ENCODE peak calls at places on chromosomes 12 and 14, in ten cellular contexts. One of them, this sample, is unnamed.

GRCh38 chr14:67579040-67579439 is 21.0 kb downstream of the PIGH start:
- DNase-seq in PC-3: no peak
- DNase-seq in upper lobe of left lung: no peak
- DNase-seq in SK-N-SH: no peak
- DNase-seq in CD8-positive, alpha-beta T cell: no peak
- DNase-seq in IMR-90: no peak
- DNase-seq in sigmoid colon: peak
- DNase-seq in breast epithelium: no peak
- DNase-seq in H1: no peak
- DNase-seq in ovary: no peak
- DNase-seq in this sample: no peak

GRCh38 chr14:96098309-96098998 is 59.3 kb downstream of the C14orf132 start:
- DNase-seq in PC-3: peak
- DNase-seq in upper lobe of left lung: peak
- DNase-seq in SK-N-SH: peak
- DNase-seq in CD8-positive, alpha-beta T cell: no peak
- DNase-seq in IMR-90: peak
- DNase-seq in sigmoid colon: no peak
- DNase-seq in breast epithelium: no peak
- DNase-seq in H1: peak
- DNase-seq in ovary: no peak
- DNase-seq in this sample: peak

GRCh38 chr12:64452559-64453329 is 824 bp downstream of the TBK1 start:
- DNase-seq in PC-3: peak
- DNase-seq in upper lobe of left lung: peak
- DNase-seq in SK-N-SH: peak
- DNase-seq in CD8-positive, alpha-beta T cell: no peak
- DNase-seq in IMR-90: peak
- DNase-seq in sigmoid colon: no peak
- DNase-seq in breast epithelium: no peak
- DNase-seq in H1: no peak
- DNase-seq in ovary: no peak
- DNase-seq in this sample: no peak

GRCh38 chr14:76227450-76228050 is 75.8 kb downstream of the GPATCH2L start:
- DNase-seq in PC-3: peak
- DNase-seq in upper lobe of left lung: no peak
- DNase-seq in SK-N-SH: no peak
- DNase-seq in CD8-positive, alpha-beta T cell: no peak
- DNase-seq in IMR-90: peak
- DNase-seq in sigmoid colon: no peak
- DNase-seq in breast epithelium: no peak
- DNase-seq in H1: no peak
- DNase-seq in ovary: no peak
- DNase-seq in this sample: no peak

GRCh38 chr12:234891-235415 is 21.0 kb upstream of the SLC6A12 start:
- DNase-seq in PC-3: no peak
- DNase-seq in upper lobe of left lung: no peak
- DNase-seq in SK-N-SH: no peak
- DNase-seq in CD8-positive, alpha-beta T cell: no peak
- DNase-seq in IMR-90: no peak
- DNase-seq in sigmoid colon: no peak
- DNase-seq in breast epithelium: peak
- DNase-seq in H1: no peak
- DNase-seq in ovary: no peak
- DNase-seq in this sample: peak

GRCh38 chr12:123231931-123232330 is 1.0 kb downstream of the MPHOSPH9 start:
- DNase-seq in PC-3: no peak
- DNase-seq in upper lobe of left lung: no peak
- DNase-seq in SK-N-SH: no peak
- DNase-seq in CD8-positive, alpha-beta T cell: no peak
- DNase-seq in IMR-90: no peak
- DNase-seq in sigmoid colon: no peak
- DNase-seq in breast epithelium: no peak
- DNase-seq in H1: no peak
- DNase-seq in ovary: no peak
- DNase-seq in this sample: no peak

GRCh38 chr14:65222434-65222833 is 120.1 kb upstream of the MAX start:
- DNase-seq in PC-3: peak
- DNase-seq in upper lobe of left lung: peak
- DNase-seq in SK-N-SH: peak
- DNase-seq in CD8-positive, alpha-beta T cell: peak
- DNase-seq in IMR-90: peak
- DNase-seq in sigmoid colon: no peak
- DNase-seq in breast epithelium: no peak
- DNase-seq in H1: peak
- DNase-seq in ovary: no peak
- DNase-seq in this sample: no peak

GRCh38 chr12:11861864-11862600 is 208.7 kb upstream of the BCL2L14 start:
- DNase-seq in PC-3: no peak
- DNase-seq in upper lobe of left lung: no peak
- DNase-seq in SK-N-SH: no peak
- DNase-seq in CD8-positive, alpha-beta T cell: no peak
- DNase-seq in IMR-90: no peak
- DNase-seq in sigmoid colon: no peak
- DNase-seq in breast epithelium: no peak
- DNase-seq in H1: no peak
- DNase-seq in ovary: no peak
- DNase-seq in this sample: no peak

GRCh38 chr12:119749666-119750065 is 81.7 kb downstream of the PRKAB1 start:
- DNase-seq in PC-3: no peak
- DNase-seq in upper lobe of left lung: no peak
- DNase-seq in SK-N-SH: peak
- DNase-seq in CD8-positive, alpha-beta T cell: no peak
- DNase-seq in IMR-90: peak
- DNase-seq in sigmoid colon: no peak
- DNase-seq in breast epithelium: no peak
- DNase-seq in H1: no peak
- DNase-seq in ovary: no peak
- DNase-seq in this sample: no peak

DNA sequence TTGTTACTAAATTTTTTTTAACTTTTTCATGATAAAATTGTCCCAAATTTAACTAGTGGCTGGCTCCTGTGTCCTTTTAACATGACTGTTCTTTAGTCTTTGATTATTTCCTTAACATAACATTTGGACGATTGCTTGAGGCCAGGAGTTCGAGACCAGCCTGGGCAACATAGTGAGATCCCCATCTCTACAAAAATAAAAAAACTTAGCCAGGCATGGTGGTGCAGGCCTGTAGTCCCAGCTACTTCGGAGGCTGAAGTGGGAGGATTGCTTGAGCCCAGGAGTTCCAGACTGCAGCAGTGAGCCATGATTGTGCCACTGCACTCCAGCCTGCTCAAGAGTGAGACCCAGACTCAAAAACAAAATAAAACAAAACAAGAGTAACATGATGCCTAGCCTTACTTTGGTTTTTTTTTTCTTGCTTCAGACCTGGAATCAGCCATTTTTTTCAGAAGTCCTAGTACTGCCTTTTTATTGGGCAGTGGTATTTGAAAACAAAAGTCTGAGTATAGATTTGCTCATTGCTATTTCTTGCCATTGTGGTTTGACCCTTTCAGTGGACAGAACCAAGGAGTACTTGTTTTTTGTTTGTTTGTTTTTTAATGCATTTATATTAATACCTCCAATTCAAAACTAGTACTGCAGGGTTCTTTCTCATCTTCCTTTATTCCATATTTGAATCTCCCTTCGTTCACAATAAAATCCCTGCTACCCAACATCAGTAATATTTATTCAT is 4.8 kb downstream of the TOGARAM1 start:
- DNase-seq in PC-3: peak
- DNase-seq in upper lobe of left lung: no peak
- DNase-seq in SK-N-SH: no peak
- DNase-seq in CD8-positive, alpha-beta T cell: no peak
- DNase-seq in IMR-90: no peak
- DNase-seq in sigmoid colon: no peak
- DNase-seq in breast epithelium: no peak
- DNase-seq in H1: no peak
- DNase-seq in ovary: no peak
- DNase-seq in this sample: no peak
- H3K27ac ChIP-seq in PC-3: no peak
- H3K27ac ChIP-seq in upper lobe of left lung: no peak
- H3K27ac ChIP-seq in SK-N-SH: no peak
- H3K27ac ChIP-seq in CD8-positive, alpha-beta T cell: no peak
- H3K27ac ChIP-seq in IMR-90: no peak
- H3K27ac ChIP-seq in sigmoid colon: no peak
- H3K27ac ChIP-seq in breast epithelium: no peak
- H3K27ac ChIP-seq in H1: no peak
- H3K27ac ChIP-seq in ovary: no peak
- H3K27ac ChIP-seq in this sample: no peak

GRCh38 chr12:130688027-130688778 is 27.9 kb downstream of the RIMBP2 start:
- DNase-seq in PC-3: no peak
- DNase-seq in upper lobe of left lung: no peak
- DNase-seq in SK-N-SH: no peak
- DNase-seq in CD8-positive, alpha-beta T cell: no peak
- DNase-seq in IMR-90: no peak
- DNase-seq in sigmoid colon: no peak
- DNase-seq in breast epithelium: no peak
- DNase-seq in H1: no peak
- DNase-seq in ovary: no peak
- DNase-seq in this sample: no peak

GRCh38 chr12:130687190-130687589 is 28.9 kb downstream of the RIMBP2 start:
- DNase-seq in PC-3: no peak
- DNase-seq in upper lobe of left lung: no peak
- DNase-seq in SK-N-SH: no peak
- DNase-seq in CD8-positive, alpha-beta T cell: no peak
- DNase-seq in IMR-90: no peak
- DNase-seq in sigmoid colon: no peak
- DNase-seq in breast epithelium: no peak
- DNase-seq in H1: no peak
- DNase-seq in ovary: no peak
- DNase-seq in this sample: no peak

GRCh38 chr12:130685250-130685649 is 30.8 kb downstream of the RIMBP2 start:
- DNase-seq in PC-3: no peak
- DNase-seq in upper lobe of left lung: no peak
- DNase-seq in SK-N-SH: no peak
- DNase-seq in CD8-positive, alpha-beta T cell: no peak
- DNase-seq in IMR-90: no peak
- DNase-seq in sigmoid colon: no peak
- DNase-seq in breast epithelium: no peak
- DNase-seq in H1: no peak
- DNase-seq in ovary: no peak
- DNase-seq in this sample: no peak

GRCh38 chr12:130685850-130686249 is 30.2 kb downstream of the RIMBP2 start:
- DNase-seq in PC-3: no peak
- DNase-seq in upper lobe of left lung: no peak
- DNase-seq in SK-N-SH: peak
- DNase-seq in CD8-positive, alpha-beta T cell: no peak
- DNase-seq in IMR-90: no peak
- DNase-seq in sigmoid colon: no peak
- DNase-seq in breast epithelium: no peak
- DNase-seq in H1: no peak
- DNase-seq in ovary: no peak
- DNase-seq in this sample: no peak

GRCh38 chr12:130686511-130686981 is 29.6 kb downstream of the RIMBP2 start:
- DNase-seq in PC-3: no peak
- DNase-seq in upper lobe of left lung: no peak
- DNase-seq in SK-N-SH: no peak
- DNase-seq in CD8-positive, alpha-beta T cell: no peak
- DNase-seq in IMR-90: no peak
- DNase-seq in sigmoid colon: no peak
- DNase-seq in breast epithelium: no peak
- DNase-seq in H1: no peak
- DNase-seq in ovary: no peak
- DNase-seq in this sample: no peak
- TF ChIP-seq CTCF in PC-3: no peak
- TF ChIP-seq CTCF in upper lobe of left lung: no peak
- TF ChIP-seq CTCF in SK-N-SH: no peak
- TF ChIP-seq CTCF in CD8-positive, alpha-beta T cell: no peak
- TF ChIP-seq CTCF in IMR-90: no peak
- TF ChIP-seq CTCF in sigmoid colon: no peak
- TF ChIP-seq CTCF in breast epithelium: no peak
- TF ChIP-seq CTCF in H1: no peak
- TF ChIP-seq CTCF in ovary: no peak
- TF ChIP-seq CTCF in this sample: no peak

GRCh38 chr12:103327676-103328075 is 168.1 kb downstream of the C12orf42 start:
- DNase-seq in PC-3: no peak
- DNase-seq in upper lobe of left lung: no peak
- DNase-seq in SK-N-SH: no peak
- DNase-seq in CD8-positive, alpha-beta T cell: no peak
- DNase-seq in IMR-90: no peak
- DNase-seq in sigmoid colon: no peak
- DNase-seq in breast epithelium: no peak
- DNase-seq in H1: no peak
- DNase-seq in ovary: no peak
- DNase-seq in this sample: no peak

GRCh38 chr12:103330672-103331071 is 165.1 kb downstream of the C12orf42 start:
- DNase-seq in PC-3: no peak
- DNase-seq in upper lobe of left lung: no peak
- DNase-seq in SK-N-SH: no peak
- DNase-seq in CD8-positive, alpha-beta T cell: no peak
- DNase-seq in IMR-90: no peak
- DNase-seq in sigmoid colon: no peak
- DNase-seq in breast epithelium: no peak
- DNase-seq in H1: no peak
- DNase-seq in ovary: no peak
- DNase-seq in this sample: no peak

GRCh38 chr12:103331643-103332042 is 164.1 kb downstream of the C12orf42 start:
- DNase-seq in PC-3: no peak
- DNase-seq in upper lobe of left lung: no peak
- DNase-seq in SK-N-SH: no peak
- DNase-seq in CD8-positive, alpha-beta T cell: no peak
- DNase-seq in IMR-90: no peak
- DNase-seq in sigmoid colon: no peak
- DNase-seq in breast epithelium: no peak
- DNase-seq in H1: no peak
- DNase-seq in ovary: no peak
- DNase-seq in this sample: no peak

GRCh38 chr12:103326190-103326589 is 169.6 kb downstream of the C12orf42 start:
- DNase-seq in PC-3: peak
- DNase-seq in upper lobe of left lung: no peak
- DNase-seq in SK-N-SH: peak
- DNase-seq in CD8-positive, alpha-beta T cell: no peak
- DNase-seq in IMR-90: no peak
- DNase-seq in sigmoid colon: no peak
- DNase-seq in breast epithelium: no peak
- DNase-seq in H1: no peak
- DNase-seq in ovary: no peak
- DNase-seq in this sample: no peak
- H3K27ac ChIP-seq in PC-3: no peak
- H3K27ac ChIP-seq in upper lobe of left lung: no peak
- H3K27ac ChIP-seq in SK-N-SH: no peak
- H3K27ac ChIP-seq in CD8-positive, alpha-beta T cell: no peak
- H3K27ac ChIP-seq in IMR-90: no peak
- H3K27ac ChIP-seq in sigmoid colon: no peak
- H3K27ac ChIP-seq in breast epithelium: no peak
- H3K27ac ChIP-seq in H1: no peak
- H3K27ac ChIP-seq in ovary: no peak
- H3K27ac ChIP-seq in this sample: no peak

DNA sequence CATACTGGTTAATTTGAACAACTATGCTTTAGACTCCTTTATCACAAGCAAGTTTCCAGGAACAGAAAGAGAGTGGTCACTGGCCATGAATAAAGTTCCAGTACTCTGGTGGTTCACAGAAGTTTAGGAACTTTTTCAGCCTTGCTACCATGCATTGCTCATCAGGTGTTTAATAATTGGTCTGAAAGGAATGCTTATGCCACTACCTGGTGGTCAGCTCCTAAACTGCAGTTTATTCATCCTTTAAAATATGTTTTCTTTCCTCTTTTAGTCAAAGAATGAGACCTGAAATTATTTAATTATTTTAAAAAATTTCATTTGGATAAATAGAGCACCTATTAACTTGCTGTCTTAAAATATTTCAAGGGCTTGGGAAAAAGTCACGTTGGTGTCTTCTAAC is 260.1 kb upstream of the OR4E1 start:
- DNase-seq in PC-3: peak
- DNase-seq in upper lobe of left lung: no peak
- DNase-seq in SK-N-SH: no peak
- DNase-seq in CD8-positive, alpha-beta T cell: no peak
- DNase-seq in IMR-90: no peak
- DNase-seq in sigmoid colon: no peak
- DNase-seq in breast epithelium: no peak
- DNase-seq in H1: no peak
- DNase-seq in ovary: no peak
- DNase-seq in this sample: no peak
- TF ChIP-seq CTCF in PC-3: peak
- TF ChIP-seq CTCF in upper lobe of left lung: no peak
- TF ChIP-seq CTCF in SK-N-SH: peak
- TF ChIP-seq CTCF in CD8-positive, alpha-beta T cell: peak
- TF ChIP-seq CTCF in IMR-90: no peak
- TF ChIP-seq CTCF in sigmoid colon: peak
- TF ChIP-seq CTCF in breast epithelium: no peak
- TF ChIP-seq CTCF in H1: no peak
- TF ChIP-seq CTCF in ovary: no peak
- TF ChIP-seq CTCF in this sample: no peak

This sample was measured in coronary artery.